ENCODE peak calls at places on chromosomes 1 and 21, in six cellular contexts. L is neural progenitor cell, Y is SK-N-SH, G is PC-3, C is MM.1S, X is HCT116. S is an unnamed sample.

GRCh38 chr1:39959651-39960333 is 4.8 kb downstream of the MFSD2A start:
- DNase-seq in L (no peak), Y (no peak), G (no peak), C (no peak), X (no peak), S (no peak)

GRCh38 chr1:21216835-21217811 is 40.4 kb upstream of the EIF4G3 start:
- DNase-seq in L (peak; percentile 78), Y (peak; percentile 67), G (peak; percentile 78), C (peak; percentile 63), X (peak; percentile 38), S (peak; percentile 57)

GRCh38 chr1:115838805-115839705 is 1.9 kb downstream of the NHLH2 start:
- DNase-seq in L (peak; percentile 67), Y (peak; percentile 55), G (no peak), C (no peak), X (no peak), S (peak; percentile 59)

GRCh38 chr1:61960999-61961398 is 218.7 kb downstream of the PATJ start:
- DNase-seq in L (no peak), Y (no peak), G (no peak), C (no peak), X (no peak), S (no peak)

GRCh38 chr1:157101196-157101595 is 1.6 kb upstream of the ETV3L start:
- DNase-seq in L (no peak), Y (no peak), G (no peak), C (no peak), X (no peak), S (no peak)

GRCh38 chr1:17330856-17331255 is 22.9 kb downstream of the PADI4 start:
- DNase-seq in L (no peak), Y (no peak), G (no peak), C (no peak), X (no peak), S (no peak)

GRCh38 chr21:32702702-32703101 is 25.1 kb downstream of the SYNJ1 start:
- DNase-seq in L (no peak), Y (no peak), G (peak; percentile 53), C (no peak), X (no peak), S (peak; percentile 71)

GRCh38 chr1:201483373-201483949 is 14.5 kb upstream of the PHLDA3 start:
- DNase-seq in L (no peak), Y (no peak), G (no peak), C (no peak), X (no peak), S (no peak)

GRCh38 chr21:32884062-32884461 is 112.5 kb upstream of the PAXBP1 start:
- DNase-seq in L (no peak), Y (no peak), G (no peak), C (no peak), X (peak; percentile 0), S (no peak)

GRCh38 chr1:233094691-233095090 is 144.3 kb downstream of the NTPCR start:
- DNase-seq in L (no peak), Y (no peak), G (no peak), C (no peak), X (no peak), S (no peak)

GRCh38 chr1:24108334-24109165 is 3.4 kb downstream of the MYOM3 start:
- DNase-seq in L (no peak), Y (no peak), G (peak; percentile 68), C (no peak), X (peak; percentile 32), S (peak; percentile 98)

GRCh38 chr1:56456426-56457101 is 122.8 kb downstream of the PLPP3 start:
- DNase-seq in L (no peak), Y (no peak), G (peak; percentile 81), C (no peak), X (peak; percentile 60), S (peak; percentile 79)

GRCh38 chr1:29332204-29332603 is 95.9 kb downstream of the PTPRU start:
- DNase-seq in L (peak; percentile 74), Y (no peak), G (peak; percentile 60), C (peak; percentile 10), X (peak; percentile 26), S (peak; percentile 37)

DNA sequence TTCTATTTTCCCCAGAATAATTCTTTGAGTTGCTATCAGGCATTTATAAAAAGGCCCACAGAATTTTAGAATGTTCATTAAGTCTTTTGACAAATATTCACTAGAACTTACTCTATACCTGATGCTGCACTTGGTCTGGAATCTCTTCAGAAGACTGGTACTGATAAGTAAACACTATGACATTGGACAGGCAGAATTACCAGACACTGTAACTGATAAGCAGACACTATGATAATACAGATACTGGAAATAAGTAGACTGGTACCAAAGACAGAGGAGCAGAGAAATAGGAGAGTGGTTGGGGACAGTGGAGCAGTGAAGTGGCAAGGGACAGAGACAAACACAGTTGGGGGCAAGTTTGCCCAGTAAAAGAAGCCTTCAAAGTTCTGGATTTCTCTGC is 8.2 kb downstream of the DPT start:
- DNase-seq in L (no peak), Y (peak; percentile 27), G (no peak), C (no peak), X (no peak), S (no peak)
- H3K9ac ChIP-seq in L (no peak overlapping the region), Y (no peak overlapping the region), G (no peak overlapping the region), C (no peak overlapping the region), X (no peak overlapping the region), S (no peak overlapping the region)

GRCh38 chr1:18928406-18928805 is 26.1 kb upstream of the ALDH4A1 start:
- DNase-seq in L (no peak), Y (no peak), G (no peak), C (no peak), X (no peak), S (no peak)

GRCh38 chr1:18927654-18928272 is 25.4 kb upstream of the ALDH4A1 start:
- DNase-seq in L (no peak), Y (no peak), G (peak; percentile 74), C (peak; percentile 51), X (no peak), S (no peak)

GRCh38 chr1:18927082-18927653 is 24.8 kb upstream of the ALDH4A1 start:
- DNase-seq in L (no peak), Y (no peak), G (peak; percentile 49), C (peak; percentile 83), X (no peak), S (no peak)

GRCh38 chr1:18928985-18929384 is 26.6 kb upstream of the ALDH4A1 start:
- DNase-seq in L (no peak), Y (no peak), G (no peak), C (no peak), X (no peak), S (no peak)

DNA sequence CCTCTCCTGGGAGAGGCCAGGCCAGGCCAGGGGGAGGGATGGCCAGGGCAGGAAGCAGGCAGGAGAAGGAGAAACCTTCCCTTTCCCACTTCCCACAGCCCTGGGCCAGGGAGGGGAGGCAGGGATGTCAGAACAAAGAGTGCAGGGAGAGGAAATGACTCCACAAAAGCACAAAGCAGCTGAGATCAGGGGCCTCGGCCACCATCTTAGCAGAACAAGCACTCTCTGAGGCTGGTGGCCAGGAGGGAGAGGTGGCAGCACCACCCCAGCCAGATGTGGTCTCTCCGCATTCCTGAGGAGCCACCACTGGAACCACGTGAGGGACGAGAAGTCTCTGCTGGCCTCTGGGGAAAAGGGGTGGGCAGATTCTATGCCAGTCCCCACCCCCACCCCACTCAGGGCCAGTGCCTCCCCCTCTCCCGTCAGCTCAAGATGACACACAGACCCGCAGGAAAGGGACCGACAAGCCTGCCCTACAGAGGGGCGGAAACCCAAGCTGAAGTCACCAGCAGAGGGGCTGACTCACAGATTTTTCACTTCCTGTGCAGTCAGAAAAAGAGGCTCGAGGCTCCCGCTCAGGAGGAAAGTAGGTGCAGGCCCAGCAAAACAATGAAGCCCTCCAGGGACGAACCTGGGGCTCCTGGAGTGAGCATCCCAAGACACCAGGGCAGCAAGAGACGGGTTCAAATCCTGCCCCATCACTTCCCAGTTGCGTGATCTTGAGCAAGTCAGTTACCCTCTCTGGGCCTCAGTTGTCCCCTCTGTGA is 24.1 kb upstream of the ALDH4A1 start:
- DNase-seq in L (no peak), Y (no peak), G (peak; percentile 96), C (peak; percentile 95), X (peak; percentile 93), S (peak; percentile 98)
- H3K4me3 ChIP-seq in L (no peak overlapping the region), Y (peak overlapping the region; percentile 22), G (peak overlapping the region; percentile 34), C (peak overlapping the region; percentile 62), X (peak overlapping the region; percentile 43), S (peak overlapping the region; percentile 38)

DNA sequence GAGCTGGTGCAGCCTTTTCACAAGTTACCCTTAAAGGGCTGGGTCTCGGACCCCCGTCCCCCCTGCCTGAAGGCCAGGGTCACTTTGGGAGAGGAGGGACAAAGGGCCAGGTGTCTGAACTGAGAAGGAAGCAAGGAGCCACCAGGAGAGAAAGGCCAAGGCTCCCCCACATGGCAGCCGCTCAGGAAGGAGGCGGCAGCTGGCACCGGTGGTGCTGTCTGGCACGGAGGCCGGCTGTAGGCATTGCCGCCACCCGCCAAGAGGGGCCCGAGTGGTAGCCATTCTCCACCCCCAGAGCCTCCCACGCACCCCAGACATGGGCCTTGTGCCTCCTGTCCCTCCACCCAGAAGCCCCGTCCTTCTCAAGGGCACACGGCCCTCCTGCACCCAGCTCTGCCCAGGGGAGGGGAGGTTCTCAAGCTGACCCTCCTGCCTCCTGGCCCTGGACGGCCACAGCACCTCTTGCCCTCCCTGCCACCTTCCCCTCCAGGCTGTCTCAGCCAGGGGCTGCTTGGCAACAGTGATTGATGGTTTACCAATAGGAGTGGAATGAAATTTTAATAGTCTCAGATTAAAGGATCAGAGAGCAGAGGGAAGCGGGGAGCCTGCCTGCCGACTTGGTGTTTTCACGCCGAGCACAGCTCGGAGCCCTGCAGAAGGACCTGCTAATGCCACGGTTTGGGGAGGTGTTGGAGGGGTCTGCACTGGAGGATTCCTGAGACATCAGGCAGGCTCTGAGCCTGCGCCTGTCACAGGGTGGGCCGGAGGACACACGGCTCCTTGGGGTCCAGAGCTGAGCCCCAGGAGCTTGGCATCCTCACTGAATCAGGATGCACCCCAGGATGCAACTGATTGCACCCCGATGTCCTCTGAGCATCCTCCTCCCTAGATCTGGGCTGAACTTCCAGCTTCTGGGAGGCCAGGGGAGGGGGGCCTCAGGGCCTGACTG is 211.9 kb upstream of the VAMP3 start:
- DNase-seq in L (no peak), Y (peak; percentile 55), G (no peak), C (no peak), X (no peak), S (no peak)
- TF ChIP-seq EZH2phosphoT487 in L (no peak), Y (no peak), G (no peak), C (no peak), X (no peak), S (no peak)

DNA sequence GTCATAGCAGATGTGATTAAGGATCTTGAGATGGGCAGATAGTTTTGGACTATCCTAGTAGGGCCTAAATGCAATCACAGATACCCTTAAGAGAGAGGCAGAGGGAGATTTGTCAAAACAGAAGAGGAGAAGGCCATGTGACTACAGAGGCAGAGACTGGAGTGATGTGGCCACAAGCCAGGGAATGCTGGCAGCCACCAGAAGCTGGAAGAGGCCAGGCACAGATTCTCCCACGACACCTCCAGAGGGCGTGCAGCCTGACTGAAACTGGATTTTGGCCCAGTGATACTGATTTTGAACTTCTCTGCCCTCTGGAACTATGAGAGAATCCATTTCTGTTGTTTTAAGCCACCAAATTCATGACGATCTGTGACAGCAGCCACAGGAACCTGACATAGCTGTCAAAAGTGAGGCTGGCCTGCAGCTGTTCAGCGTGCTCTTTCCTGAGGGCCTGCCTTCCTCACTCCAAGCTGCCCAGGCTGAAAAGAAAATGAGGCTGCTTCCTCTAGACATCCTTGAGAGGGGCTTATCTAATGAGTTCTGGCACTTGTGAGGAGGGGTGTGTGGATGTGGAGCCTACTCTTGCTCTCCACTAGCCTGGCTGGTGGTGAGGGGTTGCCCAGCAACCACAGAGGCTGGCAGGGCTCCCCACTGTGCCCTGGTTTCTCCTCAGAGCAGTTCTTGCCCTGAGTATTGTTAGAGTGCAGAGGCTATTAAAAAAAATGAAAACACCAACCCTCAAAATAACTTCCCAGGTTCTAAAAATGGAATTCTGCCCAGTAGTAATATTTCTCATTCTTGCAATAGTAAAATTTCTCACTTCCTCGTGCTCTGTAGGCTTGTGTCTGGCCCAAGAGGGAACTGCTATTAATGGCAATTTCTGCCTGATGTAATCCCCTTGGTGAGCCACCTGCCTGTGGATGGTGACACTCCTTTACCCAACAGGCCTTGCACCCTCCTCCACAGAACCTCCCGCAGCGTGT is 52.4 kb upstream of the EPS8L3 start:
- DNase-seq in L (no peak), Y (no peak), G (no peak), C (peak; percentile 82), X (no peak), S (peak; percentile 43)
- H3K9ac ChIP-seq in L (no peak overlapping the region), Y (no peak overlapping the region), G (no peak overlapping the region), C (peak overlapping the region; percentile 47), X (no peak overlapping the region), S (no peak overlapping the region)

GRCh38 chr1:32464191-32464715 is 619 bp upstream of the ZBTB8B start:
- DNase-seq in L (peak; percentile 62), Y (peak; percentile 33), G (no peak), C (no peak), X (no peak), S (peak; percentile 52)
- H3K4me3 ChIP-seq in L (peak overlapping the region; percentile 73), Y (peak overlapping the region; percentile 87), G (peak overlapping the region; percentile 80), C (no peak overlapping the region), X (no peak overlapping the region), S (peak overlapping the region; percentile 52)